ENCODE peak calls at places on chromosome 1, in ten cellular contexts. W, C, M, F, Y, E, G, V, N and L are unnamed samples.

GRCh38 chr1:12001249-12001917 is 17.9 kb upstream of the MIIP start:
- DNase-seq in W (peak), C (peak), M (no peak), F (no peak), Y (no peak), E (peak), G (no peak), V (no peak), N (peak), L (no peak)

GRCh38 chr1:41412748-41413147 is 51.5 kb downstream of the FOXO6 start:
- DNase-seq in W (no peak), C (no peak), M (no peak), F (no peak), Y (no peak), E (no peak), G (no peak), V (no peak), N (no peak), L (no peak)

GRCh38 chr1:234611799-234612351 is 1.9 kb upstream of the IRF2BP2 start:
- DNase-seq in W (no peak), C (no peak), M (peak), F (peak), Y (peak), E (no peak), G (no peak), V (no peak), N (no peak), L (peak)

GRCh38 chr1:156376146-156376545 is 7.1 kb downstream of the RHBG start:
- DNase-seq in W (peak), C (no peak), M (no peak), F (no peak), Y (no peak), E (no peak), G (no peak), V (no peak), N (no peak), L (no peak)

GRCh38 chr1:94807742-94808491 is 12.2 kb upstream of the SLC44A3 start:
- DNase-seq in W (peak), C (no peak), M (no peak), F (no peak), Y (no peak), E (no peak), G (no peak), V (no peak), N (no peak), L (no peak)

GRCh38 chr1:226109829-226110248 is 47.3 kb downstream of the H3-3A start:
- DNase-seq in W (peak), C (peak), M (peak), F (peak), Y (peak), E (peak), G (peak), V (peak), N (peak), L (peak)

GRCh38 chr1:80258659-80259058 is 1252.1 kb upstream of the ADGRL4 start:
- DNase-seq in W (no peak), C (no peak), M (no peak), F (no peak), Y (no peak), E (no peak), G (no peak), V (peak), N (no peak), L (no peak)

GRCh38 chr1:2990376-2991115 is 30.7 kb upstream of the ACTRT2 start:
- DNase-seq in W (no peak), C (no peak), M (no peak), F (peak), Y (peak), E (no peak), G (no peak), V (no peak), N (no peak), L (no peak)

GRCh38 chr1:180092931-180093650 is 61.6 kb upstream of the QSOX1 start:
- DNase-seq in W (no peak), C (no peak), M (no peak), F (no peak), Y (no peak), E (no peak), G (no peak), V (no peak), N (no peak), L (no peak)

GRCh38 chr1:4527819-4528218 is 126.6 kb upstream of the AJAP1 start:
- DNase-seq in W (no peak), C (no peak), M (no peak), F (peak), Y (no peak), E (no peak), G (no peak), V (no peak), N (no peak), L (no peak)

GRCh38 chr1:167099851-167100250 is 6.0 kb downstream of the STYXL2 start:
- DNase-seq in W (no peak), C (no peak), M (no peak), F (no peak), Y (no peak), E (no peak), G (no peak), V (no peak), N (no peak), L (no peak)

GRCh38 chr1:114009393-114009792 is 30.1 kb downstream of the OLFML3 start:
- DNase-seq in W (peak), C (no peak), M (no peak), F (no peak), Y (no peak), E (peak), G (no peak), V (peak), N (no peak), L (no peak)

GRCh38 chr1:119828266-119828665 is 17.0 kb upstream of the REG4 start:
- DNase-seq in W (peak), C (no peak), M (no peak), F (no peak), Y (no peak), E (no peak), G (no peak), V (no peak), N (no peak), L (no peak)

GRCh38 chr1:77350012-77350411 is 68.2 kb downstream of the AK5 start:
- DNase-seq in W (no peak), C (no peak), M (no peak), F (no peak), Y (no peak), E (no peak), G (no peak), V (no peak), N (no peak), L (no peak)

GRCh38 chr1:17250601-17251000 is 1.7 kb downstream of the PADI3 start:
- DNase-seq in W (no peak), C (no peak), M (no peak), F (no peak), Y (no peak), E (peak), G (no peak), V (peak), N (no peak), L (no peak)

GRCh38 chr1:112698366-112699310 is 8.3 kb downstream of the RHOC start:
- DNase-seq in W (no peak), C (no peak), M (peak), F (peak), Y (peak), E (peak), G (no peak), V (no peak), N (no peak), L (no peak)

GRCh38 chr1:26524181-26524580 is 5.4 kb upstream of the RPS6KA1 start:
- DNase-seq in W (no peak), C (no peak), M (no peak), F (no peak), Y (no peak), E (peak), G (no peak), V (peak), N (no peak), L (no peak)

GRCh38 chr1:25427696-25428095 is 3.0 kb upstream of the MACO1 start:
- DNase-seq in W (no peak), C (no peak), M (no peak), F (no peak), Y (no peak), E (no peak), G (no peak), V (no peak), N (no peak), L (no peak)

GRCh38 chr1:244361764-244362473 is 89.8 kb downstream of the ADSS2 start:
- DNase-seq in W (peak), C (no peak), M (no peak), F (no peak), Y (no peak), E (no peak), G (no peak), V (no peak), N (no peak), L (no peak)

GRCh38 chr1:247487057-247487456 is 29.2 kb upstream of the OR2B11 start:
- DNase-seq in W (peak), C (no peak), M (no peak), F (no peak), Y (no peak), E (peak), G (peak), V (peak), N (no peak), L (peak)

GRCh38 chr1:234486858-234487830 is 8.2 kb upstream of the TARBP1 start:
- DNase-seq in W (peak), C (no peak), M (no peak), F (no peak), Y (no peak), E (peak), G (no peak), V (peak), N (no peak), L (no peak)

GRCh38 chr1:25031601-25031965 is 101.5 kb upstream of the RUNX3 start:
- DNase-seq in W (no peak), C (no peak), M (no peak), F (no peak), Y (no peak), E (no peak), G (no peak), V (no peak), N (no peak), L (peak)

GRCh38 chr1:85142753-85143152 is 58.1 kb downstream of the SYDE2 start:
- DNase-seq in W (no peak), C (no peak), M (no peak), F (peak), Y (peak), E (no peak), G (no peak), V (no peak), N (no peak), L (no peak)

GRCh38 chr1:85148524-85149250 is 52.1 kb downstream of the SYDE2 start:
- DNase-seq in W (peak), C (no peak), M (no peak), F (no peak), Y (peak), E (no peak), G (no peak), V (peak), N (no peak), L (peak)

GRCh38 chr1:85144351-85144750 is 56.5 kb downstream of the SYDE2 start:
- DNase-seq in W (no peak), C (no peak), M (no peak), F (no peak), Y (no peak), E (peak), G (no peak), V (no peak), N (no peak), L (no peak)

GRCh38 chr1:85149805-85150204 is 51.0 kb downstream of the SYDE2 start:
- DNase-seq in W (no peak), C (no peak), M (no peak), F (no peak), Y (peak), E (no peak), G (no peak), V (no peak), N (no peak), L (no peak)

GRCh38 chr1:85146972-85147359 is 53.9 kb downstream of the SYDE2 start:
- DNase-seq in W (no peak), C (no peak), M (no peak), F (no peak), Y (no peak), E (peak), G (no peak), V (peak), N (no peak), L (no peak)
- TF ChIP-seq CTCF in W (no peak), C (no peak), M (no peak), F (no peak), Y (no peak), E (peak), G (no peak), V (peak), N (peak), L (no peak)

GRCh38 chr1:116133696-116134095 is 22.5 kb downstream of the MAB21L3 start:
- DNase-seq in W (no peak), C (no peak), M (no peak), F (no peak), Y (no peak), E (no peak), G (no peak), V (no peak), N (no peak), L (no peak)

GRCh38 chr1:116131170-116131569 is 20.0 kb downstream of the MAB21L3 start:
- DNase-seq in W (no peak), C (no peak), M (no peak), F (no peak), Y (no peak), E (no peak), G (no peak), V (no peak), N (no peak), L (no peak)

GRCh38 chr1:116130376-116130775 is 19.2 kb downstream of the MAB21L3 start:
- DNase-seq in W (no peak), C (no peak), M (no peak), F (no peak), Y (no peak), E (no peak), G (no peak), V (no peak), N (no peak), L (no peak)

GRCh38 chr1:116131866-116132605 is 20.8 kb downstream of the MAB21L3 start:
- DNase-seq in W (no peak), C (no peak), M (no peak), F (no peak), Y (no peak), E (no peak), G (no peak), V (peak), N (no peak), L (no peak)

DNA sequence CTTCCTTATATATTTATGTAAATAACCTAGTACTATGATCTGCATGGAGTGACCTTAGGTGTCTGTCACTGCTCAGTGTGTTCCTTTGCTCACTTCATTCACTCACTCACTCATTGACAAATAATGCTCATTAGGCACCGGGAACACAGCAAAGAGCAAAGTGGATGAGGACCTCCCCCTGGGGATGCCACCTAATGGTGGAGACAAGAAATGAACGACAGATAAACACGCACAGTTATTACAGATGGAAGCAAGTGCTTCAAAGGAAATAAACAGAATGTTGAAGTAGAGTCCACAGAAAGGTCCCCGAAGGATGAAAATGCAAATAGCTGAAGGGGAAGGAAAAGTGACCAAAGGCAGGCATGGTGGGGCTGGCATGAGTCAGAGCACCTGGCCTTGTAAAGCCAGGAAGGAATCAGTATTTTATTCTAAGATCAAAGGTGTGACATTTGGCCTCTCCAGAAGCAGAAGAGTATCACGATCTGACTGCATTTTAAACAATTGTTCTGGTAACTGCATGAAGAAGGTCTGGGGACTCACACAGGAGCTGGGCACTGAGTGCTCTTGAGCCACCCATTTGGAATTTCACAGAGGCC is 23.1 kb downstream of the MAB21L3 start:
- DNase-seq in W (peak), C (no peak), M (no peak), F (no peak), Y (no peak), E (peak), G (no peak), V (no peak), N (no peak), L (no peak)
- TF ChIP-seq CTCF in W (peak), C (no peak), M (no peak), F (no peak), Y (peak), E (peak), G (no peak), V (no peak), N (peak), L (no peak)

DNA sequence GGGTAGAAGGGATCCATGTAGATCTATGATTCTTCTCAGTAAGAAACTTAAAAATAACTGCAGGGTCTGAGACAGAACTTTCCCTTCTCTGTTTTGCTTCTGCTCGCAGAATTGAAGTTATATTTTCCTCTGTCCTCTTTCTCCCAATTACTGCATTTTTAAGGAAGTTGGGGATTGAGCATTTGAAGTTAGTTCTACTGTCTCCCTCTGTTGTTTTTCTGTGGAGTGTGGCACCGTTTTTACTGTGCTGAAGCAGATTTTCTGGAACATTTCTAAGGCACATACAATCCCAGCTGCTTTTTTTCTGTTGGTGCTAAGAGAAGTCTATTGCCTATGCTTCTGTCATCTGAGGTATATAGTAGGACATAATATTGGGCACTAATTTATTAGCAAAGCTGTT is 43.3 kb downstream of the RASAL2 start:
- DNase-seq in W (peak), C (no peak), M (no peak), F (no peak), Y (no peak), E (no peak), G (no peak), V (no peak), N (no peak), L (no peak)
- TF ChIP-seq CTCF in W (no peak), C (no peak), M (no peak), F (no peak), Y (peak), E (no peak), G (no peak), V (no peak), N (no peak), L (no peak)

DNA sequence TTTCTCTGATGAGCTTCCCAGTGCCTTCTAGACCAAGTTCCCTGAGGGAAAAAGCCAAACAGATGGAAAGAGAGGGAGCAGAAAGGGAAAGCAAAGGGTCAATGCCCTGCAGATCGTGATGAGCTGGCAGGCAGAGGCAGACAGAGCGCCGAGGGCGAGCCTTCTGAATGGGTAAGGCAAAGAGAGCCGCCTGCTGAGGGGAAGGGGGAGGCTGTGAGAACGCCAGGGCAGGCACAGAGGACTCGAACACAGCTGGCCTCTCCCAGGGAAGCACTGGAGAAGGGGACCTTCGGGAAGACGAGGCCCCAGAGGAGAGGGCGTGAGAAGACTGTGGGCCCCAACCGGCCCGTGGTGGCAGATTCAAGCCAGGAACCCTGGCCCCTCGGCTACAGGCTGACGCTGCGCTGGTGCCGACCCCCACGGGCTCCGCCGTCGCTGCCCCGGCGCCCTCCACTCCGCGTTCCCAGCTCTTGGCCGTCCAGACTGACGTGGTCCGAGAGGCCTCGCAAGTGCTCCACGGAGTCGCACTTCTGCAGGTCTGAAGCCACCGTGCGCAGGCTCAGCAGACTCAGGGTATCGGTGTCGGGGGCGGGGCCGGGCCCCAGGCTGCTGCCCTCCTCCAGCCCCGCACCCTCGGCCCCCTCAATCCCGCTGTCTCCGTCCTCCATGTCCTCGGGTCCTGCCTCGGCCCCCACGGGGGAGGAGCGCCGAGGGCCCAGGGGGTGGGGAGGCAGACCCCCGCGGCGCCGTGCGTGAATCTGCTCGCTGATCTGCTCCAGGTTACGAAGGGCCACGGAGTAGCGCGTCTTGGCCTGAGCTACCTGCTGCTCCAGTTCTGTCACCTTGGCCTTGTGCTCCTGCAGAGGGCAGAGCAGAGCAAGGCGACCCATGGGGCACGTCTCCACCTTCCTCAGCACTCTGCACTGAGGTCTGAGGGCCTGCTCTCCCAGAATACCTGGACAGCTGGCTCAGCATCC is 13.9 kb downstream of the SH3BP5L start:
- DNase-seq in W (no peak), C (no peak), M (no peak), F (no peak), Y (no peak), E (no peak), G (no peak), V (no peak), N (no peak), L (no peak)
- TF ChIP-seq CTCF in W (no peak), C (no peak), M (no peak), F (no peak), Y (no peak), E (peak), G (no peak), V (peak), N (no peak), L (peak)

GRCh38 chr1:198653815-198654413 is 15.1 kb downstream of the PTPRC start:
- DNase-seq in W (no peak), C (no peak), M (no peak), F (no peak), Y (no peak), E (no peak), G (no peak), V (no peak), N (no peak), L (no peak)
- TF ChIP-seq CTCF in W (no peak), C (no peak), M (no peak), F (no peak), Y (no peak), E (no peak), G (no peak), V (no peak), N (no peak), L (no peak)

DNA sequence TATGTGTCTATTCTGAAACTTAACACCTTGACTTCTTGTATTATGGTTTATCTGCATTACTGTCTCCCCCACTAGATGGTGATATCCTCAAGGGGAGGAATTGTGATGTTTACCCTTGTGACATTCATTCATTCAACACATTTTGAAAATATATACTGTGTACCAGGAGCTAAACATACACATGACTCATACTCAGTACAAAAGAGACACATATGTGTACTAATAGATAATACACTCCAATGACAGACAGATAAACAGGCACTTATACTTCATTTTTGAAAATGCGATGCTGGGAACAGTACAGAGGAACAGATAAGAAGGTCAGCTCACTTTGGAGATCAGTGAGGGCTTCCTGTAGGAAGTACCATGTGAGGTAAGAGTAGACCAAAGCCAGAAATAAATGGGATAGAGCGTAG is 8.9 kb upstream of the RAB3GAP2 start:
- DNase-seq in W (peak), C (no peak), M (no peak), F (no peak), Y (no peak), E (peak), G (no peak), V (peak), N (no peak), L (no peak)
- TF ChIP-seq CTCF in W (peak), C (no peak), M (peak), F (no peak), Y (peak), E (peak), G (no peak), V (peak), N (peak), L (peak)

GRCh38 chr1:231421971-231422797 is at the start of gene EGLN1:
- DNase-seq in W (peak), C (peak), M (peak), F (peak), Y (peak), E (peak), G (peak), V (peak), N (peak), L (peak)
- TF ChIP-seq CTCF in W (peak), C (peak), M (peak), F (no peak), Y (peak), E (peak), G (peak), V (peak), N (peak), L (peak)

DNA sequence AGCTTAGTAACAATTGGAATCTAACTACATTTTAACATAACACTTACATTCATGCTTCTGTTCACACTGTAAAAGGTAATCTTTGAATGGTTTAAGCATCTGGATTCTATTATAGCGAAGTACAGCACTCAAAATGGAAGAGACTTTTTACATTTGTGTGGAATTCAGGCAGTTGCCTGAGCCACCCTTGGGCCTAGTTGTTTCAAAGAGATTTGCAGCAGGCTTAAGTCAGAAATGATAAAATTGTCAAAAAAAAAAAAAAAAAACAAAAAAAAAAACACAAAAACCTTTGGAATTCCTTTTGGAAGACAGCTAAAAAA is 199.9 kb downstream of the LYPLAL1 start:
- DNase-seq in W (no peak), C (no peak), M (no peak), F (no peak), Y (no peak), E (no peak), G (no peak), V (no peak), N (no peak), L (no peak)
- TF ChIP-seq CTCF in W (no peak), C (no peak), M (no peak), F (no peak), Y (no peak), E (no peak), G (no peak), V (no peak), N (no peak), L (no peak)